ENCODE peak calls at places on chromosomes 5 and 9, in ten cellular contexts. D is fibroblast of pulmonary artery; A is amniotic epithelial cell; U is retina; E is MM.1S; Z is A549; Y is AG09309; B is putamen; T is activated T-cell treated with anti-CD3 and anti-CD28 coated beads, Interleukin-2, amount 50 U/mL, for 72 hours; M is left ventricle myocardium inferior. V is an unnamed sample.

GRCh38 chr5:40716000-40716399 is 36.3 kb downstream of the PTGER4 start:
- DNase-seq in D (no peak), A (no peak), U (peak), E (no peak), Z (peak), Y (no peak), B (peak), T (no peak), M (no peak), V (no peak)

GRCh38 chr5:140112685-140113179 is 1.2 kb upstream of the PURA start:
- DNase-seq in D (peak), A (peak), U (no peak), E (no peak), Z (no peak), Y (no peak), B (no peak), T (no peak), M (no peak), V (peak)

GRCh38 chr9:126723807-126724172 is 81.0 kb upstream of the ZBTB43 start:
- DNase-seq in D (no peak), A (peak), U (peak), E (no peak), Z (no peak), Y (no peak), B (peak), T (no peak), M (no peak), V (peak)

GRCh38 chr5:106321242-106321641 is 1349.5 kb downstream of the EFNA5 start:
- DNase-seq in D (peak), A (peak), U (no peak), E (no peak), Z (peak), Y (no peak), B (no peak), T (no peak), M (no peak), V (no peak)

GRCh38 chr9:129619787-129620668 is 873 bp downstream of the C9orf50 start:
- DNase-seq in D (no peak), A (no peak), U (peak), E (no peak), Z (peak), Y (no peak), B (no peak), T (peak), M (no peak), V (peak)

GRCh38 chr5:109704255-109704952 is 14.7 kb downstream of the MAN2A1 start:
- DNase-seq in D (no peak), A (no peak), U (no peak), E (no peak), Z (no peak), Y (no peak), B (no peak), T (no peak), M (no peak), V (no peak)

GRCh38 chr9:113675475-113675941 is 200.6 kb upstream of the ZNF618 start:
- DNase-seq in D (peak), A (peak), U (no peak), E (no peak), Z (no peak), Y (peak), B (no peak), T (no peak), M (peak), V (no peak)

GRCh38 chr5:52774005-52774410 is 13.7 kb upstream of the ITGA1 start:
- DNase-seq in D (no peak), A (no peak), U (peak), E (no peak), Z (no peak), Y (no peak), B (no peak), T (no peak), M (no peak), V (no peak)

GRCh38 chr9:91889161-91889560 is 60.9 kb downstream of the ROR2 start:
- DNase-seq in D (no peak), A (no peak), U (no peak), E (no peak), Z (no peak), Y (no peak), B (no peak), T (no peak), M (no peak), V (no peak)

GRCh38 chr9:38342096-38342495 is 50.4 kb upstream of the ALDH1B1 start:
- DNase-seq in D (no peak), A (no peak), U (no peak), E (no peak), Z (no peak), Y (no peak), B (no peak), T (no peak), M (no peak), V (no peak)

GRCh38 chr9:133584559-133585476 is 24.4 kb downstream of the FAM163B start:
- DNase-seq in D (peak), A (peak), U (peak), E (no peak), Z (no peak), Y (no peak), B (no peak), T (no peak), M (no peak), V (peak)

V was measured in left kidney.